ENCODE peak calls at places on chromosomes 2 and 18, in six cellular contexts. W, E, C, D, A and Z are unnamed samples.
A peak's percentile ranks its signal among the peaks of the same experiment; 100 is the strongest.

GRCh38 chr2:132701810-132702209 is 31.8 kb upstream of the LYPD1 start:
- DNase-seq in W (no peak), E (no peak), C (no peak), D (peak; percentile 67), A (no peak), Z (no peak)

GRCh38 chr18:45688113-45688512 is 35.9 kb upstream of the SLC14A1 start:
- DNase-seq in W (no peak), E (no peak), C (no peak), D (peak; percentile 23), A (no peak), Z (no peak)

GRCh38 chr2:30732376-30732775 is 74.9 kb downstream of the CAPN13 start:
- DNase-seq in W (no peak), E (no peak), C (no peak), D (no peak), A (no peak), Z (no peak)

GRCh38 chr18:45107425-45107824 is 426.7 kb downstream of the SETBP1 start:
- DNase-seq in W (no peak), E (no peak), C (no peak), D (peak; percentile 95), A (no peak), Z (no peak)

GRCh38 chr2:172972005-172972619 is 103.5 kb upstream of the MAP3K20 start:
- DNase-seq in W (peak; percentile 57), E (peak; percentile 68), C (no peak), D (peak; percentile 75), A (peak; percentile 52), Z (peak; percentile 25)

GRCh38 chr2:75606851-75607798 is 39.5 kb upstream of the MRPL19 start:
- DNase-seq in W (no peak), E (no peak), C (no peak), D (peak; percentile 62), A (no peak), Z (no peak)

GRCh38 chr2:61853086-61853847 is 593 bp downstream of the FAM161A start:
- DNase-seq in W (peak; percentile 73), E (peak; percentile 20), C (no peak), D (peak; percentile 80), A (peak; percentile 77), Z (peak; percentile 78)

GRCh38 chr2:45652090-45653050 is 895 bp downstream of the PRKCE start:
- DNase-seq in W (peak; percentile 36), E (peak; percentile 43), C (no peak), D (peak; percentile 75), A (peak; percentile 20), Z (peak; percentile 48)

GRCh38 chr2:223993634-223994232 is 36.5 kb downstream of the MRPL44 start:
- DNase-seq in W (peak; percentile 70), E (peak; percentile 93), C (peak; percentile 53), D (peak; percentile 85), A (peak; percentile 88), Z (peak; percentile 63)

GRCh38 chr2:43197568-43197896 is 28.9 kb downstream of the ZFP36L2 start:
- DNase-seq in W (no peak), E (no peak), C (no peak), D (no peak), A (no peak), Z (no peak)

GRCh38 chr2:4192119-4192518 is 488.7 kb downstream of the DCDC2C start:
- DNase-seq in W (no peak), E (no peak), C (no peak), D (no peak), A (no peak), Z (no peak)
- H3K9me3 ChIP-seq in W (peaks cover 11% of the 10 kb centered on the region), E (peaks cover 61% of the 10 kb centered on the region), C (peaks cover 34% of the 10 kb centered on the region), D (no peaks in the 10 kb centered on the region), A (peaks cover 10% of the 10 kb centered on the region), Z (no peaks in the 10 kb centered on the region)

GRCh38 chr18:72470391-72470790 is 73.8 kb downstream of the CBLN2 start:
- DNase-seq in W (no peak), E (no peak), C (no peak), D (no peak), A (no peak), Z (no peak)
- H3K9me3 ChIP-seq in W (no peaks in the 10 kb centered on the region), E (no peaks in the 10 kb centered on the region), C (no peaks in the 10 kb centered on the region), D (no peaks in the 10 kb centered on the region), A (no peaks in the 10 kb centered on the region), Z (no peaks in the 10 kb centered on the region)

GRCh38 chr2:65354773-65355172 is 77.6 kb downstream of the SPRED2 start:
- DNase-seq in W (no peak), E (no peak), C (no peak), D (no peak), A (no peak), Z (no peak)
- H3K9me3 ChIP-seq in W (no peaks in the 10 kb centered on the region), E (no peaks in the 10 kb centered on the region), C (no peaks in the 10 kb centered on the region), D (no peaks in the 10 kb centered on the region), A (no peaks in the 10 kb centered on the region), Z (no peaks in the 10 kb centered on the region)

GRCh38 chr18:59271606-59272220 is 1.5 kb downstream of the RAX start:
- DNase-seq in W (no peak), E (no peak), C (no peak), D (no peak), A (no peak), Z (no peak)
- H3K9me3 ChIP-seq in W (peaks cover 11% of the 10 kb centered on the region), E (no peaks in the 10 kb centered on the region), C (peaks cover 20% of the 10 kb centered on the region), D (no peaks in the 10 kb centered on the region), A (no peaks in the 10 kb centered on the region), Z (no peaks in the 10 kb centered on the region)